ENCODE peak calls at places on chromosomes 4 and X, in five cellular contexts. I is tibial nerve, F is heart left ventricle, M is adrenal gland, L is HCT116. A is an unnamed sample.

GRCh38 chr4:174828845-174829701 is at the start of gene GLRA3:
- DNase-seq in I (peak; percentile 5), F (no peak), L (no peak), M (peak; percentile 16), A (peak; percentile 65)

GRCh38 chrX:82412851-82413250 is 1095.2 kb upstream of the POU3F4 start:
- DNase-seq in L (peak; percentile 1), I (no peak), M (no peak), F (no peak), A (no peak)

GRCh38 chrX:113929004-113929403 is 654.9 kb upstream of the HTR2C start:
- DNase-seq in M (peak; percentile 47), I (no peak), L (peak; percentile 43), F (no peak), A (peak; percentile 62)

GRCh38 chr4:122010610-122011009 is 58.8 kb upstream of the TRPC3 start:
- DNase-seq in I (no peak), L (no peak), F (no peak), M (no peak), A (no peak)

GRCh38 chrX:20437678-20438077 is 171.0 kb upstream of the RPS6KA3 start:
- DNase-seq in L (no peak), M (no peak), F (no peak), I (no peak), A (no peak)

GRCh38 chr4:94635172-94635571 is 122.6 kb upstream of the BMPR1B start:
- DNase-seq in F (no peak), I (no peak), L (no peak), M (no peak), A (no peak)

GRCh38 chr4:15676039-15676438 is 5.6 kb upstream of the FAM200B start:
- DNase-seq in L (no peak), M (no peak), F (no peak), I (no peak), A (no peak)

GRCh38 chr4:157220026-157220881 is at the start of gene GRIA2:
- DNase-seq in F (peak; percentile 41), M (peak; percentile 54), I (no peak), L (no peak), A (peak; percentile 61)

GRCh38 chrX:76202471-76202870 is 29.6 kb downstream of the PBDC1 start:
- DNase-seq in I (no peak), M (no peak), F (no peak), L (no peak), A (no peak)

DNA sequence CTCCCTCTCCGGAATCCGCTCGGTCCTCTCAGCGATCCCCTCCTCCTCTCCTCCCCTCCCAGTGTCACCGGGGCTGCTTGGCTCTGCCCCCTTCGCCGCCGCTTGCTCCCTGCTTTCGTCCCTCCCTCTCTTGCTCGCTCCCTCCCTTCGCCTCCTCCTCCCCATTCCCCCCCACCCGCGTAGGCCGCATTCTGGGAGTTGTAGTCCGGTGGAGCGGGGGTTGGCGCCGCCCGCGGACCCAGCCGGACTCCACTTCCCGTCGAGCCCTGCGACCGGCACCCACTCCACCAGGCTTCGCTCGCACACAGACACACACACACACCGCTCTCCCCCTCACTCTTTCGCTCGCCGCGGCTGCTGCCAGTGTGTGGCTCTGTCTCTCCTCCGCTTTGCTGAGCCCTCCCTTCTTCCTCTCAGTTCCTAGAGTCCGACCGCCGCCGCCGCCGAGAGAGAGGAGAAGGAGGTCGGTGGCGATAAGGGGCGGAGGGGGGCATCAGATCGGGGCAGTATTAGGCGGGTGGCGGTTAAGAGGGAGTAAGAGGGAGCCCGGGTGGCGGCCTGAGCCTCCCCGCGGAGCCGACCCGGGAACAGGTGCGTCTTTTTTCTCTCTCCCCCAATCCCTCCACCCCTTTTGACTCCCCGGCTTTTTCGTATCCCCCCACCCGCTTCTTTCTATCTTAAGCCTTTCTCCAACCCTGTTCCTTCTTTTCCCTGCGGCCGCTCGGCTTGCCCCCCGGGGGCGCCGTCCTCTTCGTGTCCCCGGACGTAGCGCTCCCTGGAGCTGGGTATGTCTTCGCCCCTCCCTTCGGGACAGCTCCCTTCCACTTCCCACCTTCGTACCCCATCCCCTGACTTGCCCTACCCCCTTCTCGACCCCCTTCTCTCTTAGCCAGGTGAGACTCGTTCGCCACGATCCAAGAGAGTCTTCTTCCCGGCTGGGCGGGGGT is at the start of gene BCORL1:
- DNase-seq in I (peak; percentile 80), L (peak; percentile 79), F (peak; percentile 92), M (peak; percentile 94), A (peak; percentile 88)
- TF ChIP-seq POLR2A in I (peak; percentile 75), L (peak; percentile 73), F (peak; percentile 71), M (peak; percentile 80), A (peak; percentile 69)

DNA sequence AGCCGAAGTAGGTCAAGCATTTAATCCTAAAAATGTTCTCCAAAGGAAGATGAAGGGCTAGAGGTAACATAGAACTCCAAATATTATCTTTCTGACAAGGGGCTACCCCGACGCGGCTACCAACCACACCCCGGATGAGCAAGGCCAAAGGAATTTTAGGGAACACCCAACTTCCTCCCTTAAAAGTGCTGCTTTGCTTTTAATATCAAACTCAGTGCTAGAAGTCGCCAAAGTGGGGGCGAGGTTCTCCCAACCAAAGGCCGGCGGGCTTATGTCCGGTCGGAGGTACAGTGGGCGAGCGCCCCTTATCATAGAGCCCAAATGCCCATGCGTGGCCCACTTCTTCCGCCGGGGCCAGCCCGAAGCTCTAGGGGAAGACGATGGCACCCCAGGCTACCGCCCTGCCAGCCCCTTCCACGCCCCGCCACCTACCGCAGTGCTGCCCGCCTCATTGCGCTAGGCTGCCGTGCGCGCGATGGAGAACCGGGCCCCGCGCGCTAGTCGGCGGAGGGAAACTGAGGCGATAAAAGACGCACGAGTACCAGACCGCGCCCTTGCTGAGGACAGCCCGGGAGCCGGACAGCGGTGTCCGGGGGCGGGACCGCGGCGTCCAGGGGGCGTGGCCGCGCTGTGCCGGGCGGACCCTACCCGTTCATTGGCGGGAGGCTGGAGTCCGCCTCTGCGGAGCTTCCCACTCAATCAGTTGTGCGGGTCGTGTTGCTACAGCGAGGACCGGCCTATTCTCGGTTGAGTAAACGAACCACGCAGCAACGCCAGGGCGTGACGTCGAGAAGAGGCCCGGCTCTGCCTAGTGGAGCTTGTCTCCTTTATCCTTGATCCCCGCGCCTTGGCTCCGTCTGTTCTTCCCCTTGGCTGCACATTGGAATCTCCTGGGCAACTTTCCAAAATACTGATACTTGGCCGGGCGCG is at the start of gene ACOT9:
- DNase-seq in F (peak; percentile 97), L (peak; percentile 87), I (peak; percentile 72), M (peak; percentile 97), A (peak; percentile 89)
- TF ChIP-seq POLR2A in F (peak; percentile 78), L (peak; percentile 40), I (peak; percentile 68), M (peak; percentile 60), A (no peak)

DNA sequence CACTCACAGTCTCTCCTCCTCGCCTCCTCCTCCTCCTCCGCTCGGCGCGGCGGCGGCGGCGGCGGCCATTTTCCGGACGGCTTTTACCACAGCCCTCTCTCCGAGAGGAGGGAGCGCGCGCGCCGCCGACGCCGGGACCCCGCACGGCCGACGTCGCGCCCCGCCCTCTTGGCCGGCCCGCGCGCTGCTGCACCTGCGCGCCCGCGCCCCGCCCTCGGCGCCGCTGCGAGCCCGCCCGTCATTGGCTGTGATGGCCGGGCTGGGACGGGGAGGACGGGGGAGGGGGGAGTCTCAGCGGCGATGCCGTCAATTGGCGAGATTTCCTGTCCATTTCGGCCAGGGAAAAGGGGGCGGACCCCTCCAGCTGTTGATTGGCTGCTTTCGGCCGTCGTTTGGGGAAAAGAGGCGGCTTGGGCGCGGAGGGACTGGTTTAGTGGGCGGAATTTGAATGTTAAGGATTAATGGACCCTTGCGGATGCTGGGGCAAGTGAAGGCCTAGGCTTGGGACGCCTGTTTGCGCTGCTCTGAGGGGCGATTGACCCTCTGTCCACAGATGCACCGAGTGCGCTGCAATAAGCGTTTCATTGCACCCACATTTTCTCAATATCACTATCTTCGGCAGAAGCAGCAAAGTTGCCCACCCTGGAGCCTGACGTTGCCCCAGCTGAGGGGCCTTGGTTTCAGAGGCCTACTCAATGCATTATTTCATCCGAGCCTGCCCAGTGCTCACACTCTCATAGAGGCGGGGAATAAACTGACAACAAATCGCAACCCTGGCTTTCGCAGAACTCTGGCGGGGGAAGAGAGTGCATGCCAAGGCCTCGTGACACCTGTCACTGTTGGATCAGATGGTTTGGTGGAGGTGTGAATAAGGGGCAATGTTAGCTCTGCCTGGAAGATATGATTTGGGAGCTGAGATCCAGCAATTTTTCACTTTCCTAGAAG is at the start of gene MECP2:
- DNase-seq in L (peak; percentile 80), M (peak; percentile 94), F (peak; percentile 93), I (peak; percentile 81), A (peak; percentile 96)
- TF ChIP-seq POLR2A in L (no peak), M (peak; percentile 27), F (no peak), I (peak; percentile 53), A (no peak)

DNA sequence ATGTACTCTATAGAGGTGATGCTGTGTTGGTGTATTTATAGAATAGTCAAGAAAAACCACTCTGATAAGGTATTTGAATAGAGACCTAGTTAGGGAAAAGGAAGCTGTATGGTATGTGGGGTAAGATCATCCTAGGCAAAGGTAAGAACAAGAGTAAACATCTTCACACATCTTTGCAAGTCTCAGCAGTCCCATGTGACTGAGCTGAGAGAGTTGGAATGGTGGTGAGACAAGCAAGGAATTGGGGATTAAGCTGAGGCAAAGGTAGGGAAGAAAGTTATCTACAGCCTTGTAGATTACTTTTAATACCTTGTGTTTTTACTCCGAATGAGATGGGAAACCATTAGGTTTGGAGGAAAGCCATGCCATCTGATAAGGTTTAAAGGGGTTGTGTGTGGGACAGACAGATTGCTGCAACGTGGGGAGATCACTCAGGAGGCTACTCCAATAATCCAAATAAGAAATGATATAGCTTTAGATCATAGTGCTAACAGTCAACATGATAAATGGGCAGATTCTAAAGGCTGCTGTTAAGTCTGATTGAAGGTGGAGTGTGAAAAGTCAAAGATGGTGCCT is 31.7 kb upstream of the MANBA start:
- DNase-seq in I (no peak), F (no peak), L (no peak), M (no peak), A (no peak)
- TF ChIP-seq POLR2A in I (no peak), F (no peak), L (no peak), M (no peak), A (no peak)

GRCh38 chrX:100649550-100650356 is 5.8 kb downstream of the SRPX2 start:
- DNase-seq in I (peak; percentile 79), M (peak; percentile 29), L (no peak), F (peak; percentile 82), A (no peak)
- TF ChIP-seq POLR2A in I (peak; percentile 23), M (no peak), L (no peak), F (no peak), A (no peak)

GRCh38 chrX:119402588-119402987 is 3.5 kb downstream of the SLC25A43 start:
- DNase-seq in L (no peak), I (no peak), M (no peak), F (no peak), A (peak; percentile 12)

GRCh38 chrX:119398587-119398973 is 556 bp upstream of the SLC25A43 start:
- DNase-seq in I (no peak), F (no peak), L (no peak), M (no peak), A (peak; percentile 2)

GRCh38 chrX:119399772-119400101 is 601 bp downstream of the SLC25A43 start:
- DNase-seq in L (no peak), I (no peak), M (no peak), F (no peak), A (no peak)

GRCh38 chrX:119401569-119401968 is 2.4 kb downstream of the SLC25A43 start:
- DNase-seq in I (no peak), F (no peak), M (no peak), L (no peak), A (no peak)

GRCh38 chrX:119398974-119399771 is at the start of gene SLC25A43:
- DNase-seq in M (peak; percentile 19), I (no peak), F (peak; percentile 34), L (no peak), A (peak; percentile 45)
- TF ChIP-seq POLR2A in M (no peak), I (peak; percentile 46), F (no peak), L (peak; percentile 65), A (peak; percentile 28)

GRCh38 chr4:185004562-185005208 is 13.6 kb upstream of the HELT start:
- DNase-seq in F (peak; percentile 33), M (peak; percentile 21), L (no peak), I (peak; percentile 12), A (no peak)
- TF ChIP-seq POLR2A in F (no peak), M (no peak), L (no peak), I (no peak), A (no peak)

A was measured in erythroblast.